ENCODE peak calls at places on chromosomes 1 and 21, in six cellular contexts. O is ovary, F is tibial nerve, N is transverse colon, P is K562, U is A549. A is an unnamed sample. For H3K4me1, the result is how much of the 10 kb centered on the place peaks cover.

GRCh38 chr1:222912730-222913129 is 97.9 kb downstream of the DISP1 start:
- DNase-seq in N (no peak), O (no peak), U (no peak), P (no peak), F (no peak), A (no peak)

GRCh38 chr1:8603220-8603616 is 214.2 kb downstream of the RERE start:
- DNase-seq in F (no peak), U (no peak), P (no peak), N (no peak), O (no peak), A (no peak)

GRCh38 chr1:213296558-213296957 is 245.5 kb downstream of the RPS6KC1 start:
- DNase-seq in O (no peak), P (peak), N (no peak), U (no peak), F (no peak), A (no peak)

GRCh38 chr21:28851645-28852044 is 141.0 kb downstream of the LTN1 start:
- DNase-seq in F (no peak), U (no peak), N (no peak), P (no peak), O (no peak), A (no peak)

GRCh38 chr1:168320805-168321577 is 40.3 kb downstream of the TBX19 start:
- DNase-seq in N (no peak), U (peak), F (no peak), P (peak), O (peak), A (no peak)

GRCh38 chr1:14605945-14606344 is 7.5 kb downstream of the KAZN start:
- DNase-seq in P (no peak), O (no peak), F (no peak), U (no peak), N (no peak), A (no peak)

GRCh38 chr1:223512016-223512415 is 118.8 kb downstream of the CCDC185 start:
- DNase-seq in O (no peak), F (no peak), N (no peak), U (no peak), P (no peak), A (no peak)

GRCh38 chr1:222989443-222989842 is 153.6 kb downstream of the TLR5 start:
- DNase-seq in O (no peak), U (no peak), P (no peak), N (no peak), F (no peak), A (no peak)

GRCh38 chr1:114468710-114469468 is 42.1 kb downstream of the TRIM33 start:
- DNase-seq in F (no peak), U (no peak), N (no peak), O (no peak), P (no peak), A (no peak)

GRCh38 chr1:219331424-219331823 is 157.7 kb downstream of the LYPLAL1 start:
- DNase-seq in F (no peak), U (no peak), O (no peak), P (no peak), N (no peak), A (no peak)

GRCh38 chr21:28636988-28637691 is 355.5 kb downstream of the LTN1 start:
- DNase-seq in N (no peak), O (no peak), F (no peak), U (no peak), P (no peak), A (no peak)

GRCh38 chr1:198986041-198986440 is 347.2 kb downstream of the PTPRC start:
- DNase-seq in N (no peak), F (no peak), U (no peak), O (no peak), P (no peak), A (no peak)

GRCh38 chr1:21673277-21673780 is 4.2 kb upstream of the RAP1GAP start:
- DNase-seq in N (peak), U (no peak), F (no peak), P (peak), O (peak), A (peak)

GRCh38 chr1:1361233-1361981 is 3.1 kb upstream of the MXRA8 start:
- DNase-seq in P (no peak), U (no peak), F (no peak), O (no peak), N (no peak), A (no peak)

GRCh38 chr1:24022611-24023359 is 42.7 kb upstream of the SRSF10 start:
- DNase-seq in O (no peak), P (peak), N (peak), U (peak), F (no peak), A (no peak)

GRCh38 chr1:36436820-36437219 is 13.4 kb downstream of the OSCP1 start:
- DNase-seq in U (no peak), O (no peak), F (no peak), P (no peak), N (no peak), A (no peak)

GRCh38 chr21:27292851-27293638 is 326.2 kb upstream of the ADAMTS5 start:
- DNase-seq in O (no peak), F (no peak), N (no peak), P (no peak), U (no peak), A (no peak)

GRCh38 chr21:27292229-27292628 is 325.3 kb upstream of the ADAMTS5 start:
- DNase-seq in N (no peak), U (no peak), O (no peak), F (no peak), P (no peak), A (no peak)

GRCh38 chr21:27290020-27290419 is 323.1 kb upstream of the ADAMTS5 start:
- DNase-seq in N (no peak), F (no peak), O (no peak), U (no peak), P (no peak), A (no peak)

GRCh38 chr21:27291006-27291405 is 324.1 kb upstream of the ADAMTS5 start:
- DNase-seq in N (no peak), O (no peak), F (no peak), P (no peak), U (no peak), A (no peak)
- TF ChIP-seq EP300 in N (no peak), O (no peak), F (no peak), P (no peak), U (no peak), A (no peak)

DNA sequence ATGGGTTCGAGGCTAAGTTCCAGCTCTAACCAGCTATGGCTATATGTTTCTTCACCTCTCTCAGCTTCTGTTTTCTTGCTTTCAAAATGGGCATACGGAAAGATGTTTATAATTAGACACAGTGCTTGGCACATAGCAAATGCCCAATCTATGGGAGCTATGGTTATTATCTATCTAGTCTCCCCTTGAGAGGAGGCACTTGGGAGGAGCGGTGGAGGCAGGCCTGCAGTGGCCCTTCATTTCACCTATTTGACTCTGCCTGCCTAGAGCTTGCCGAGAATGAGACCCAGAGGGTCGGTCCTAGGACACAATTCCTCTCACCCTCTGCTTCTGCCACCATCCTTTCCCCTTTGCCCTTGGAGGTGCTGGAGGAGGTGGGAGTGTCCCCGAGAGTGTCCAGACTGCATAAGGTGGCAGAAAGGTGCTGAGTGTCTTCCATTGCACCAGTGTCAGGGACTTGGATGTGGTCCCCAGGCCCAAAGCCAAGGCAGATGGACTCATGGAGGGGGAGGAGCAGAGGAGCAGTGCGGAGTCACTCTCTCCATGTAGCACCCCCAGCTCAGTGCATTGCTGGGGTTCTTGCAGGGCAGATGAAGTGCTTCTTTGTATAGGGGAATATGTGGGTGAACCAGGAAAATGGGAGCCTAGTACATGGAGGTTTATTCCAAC is 9.0 kb downstream of the LGR6 start:
- DNase-seq in N (no peak), P (no peak), O (no peak), U (no peak), F (no peak), A (no peak)
- TF ChIP-seq CTCF in N (no peak), P (no peak), O (no peak), U (no peak), F (no peak), A (no peak)

DNA sequence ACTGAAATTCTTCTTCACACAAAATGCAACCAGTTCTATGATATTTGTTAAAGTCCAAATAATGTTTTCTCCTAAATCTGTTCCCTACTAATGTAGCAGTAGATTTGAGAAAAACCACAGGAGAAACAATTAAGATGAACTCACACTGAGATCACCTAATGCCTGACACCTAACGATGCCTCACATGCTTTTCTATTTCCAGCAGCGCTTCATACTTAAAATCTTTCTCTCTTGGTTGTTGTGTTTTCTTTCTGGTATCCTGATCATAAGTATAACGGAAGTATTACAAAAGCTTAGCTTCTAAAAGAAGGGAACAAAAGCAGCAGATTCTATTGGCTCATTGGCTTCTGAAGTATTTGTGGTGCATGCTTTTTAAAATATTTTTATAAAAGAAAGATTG is 267.2 kb upstream of the SGIP1 start:
- DNase-seq in U (no peak), O (no peak), F (no peak), N (no peak), P (no peak), A (no peak)
- H3K4me1 ChIP-seq in U (half or more), O (under half), F (under half), N (under half), P (under half), A (under half)

GRCh38 chr1:89436856-89437255 is 73.0 kb downstream of the GBP6 start:
- DNase-seq in F (no peak), N (no peak), O (no peak), U (no peak), P (no peak), A (no peak)
- TF ChIP-seq EP300 in F (no peak), N (no peak), O (no peak), U (no peak), P (no peak), A (no peak)

DNA sequence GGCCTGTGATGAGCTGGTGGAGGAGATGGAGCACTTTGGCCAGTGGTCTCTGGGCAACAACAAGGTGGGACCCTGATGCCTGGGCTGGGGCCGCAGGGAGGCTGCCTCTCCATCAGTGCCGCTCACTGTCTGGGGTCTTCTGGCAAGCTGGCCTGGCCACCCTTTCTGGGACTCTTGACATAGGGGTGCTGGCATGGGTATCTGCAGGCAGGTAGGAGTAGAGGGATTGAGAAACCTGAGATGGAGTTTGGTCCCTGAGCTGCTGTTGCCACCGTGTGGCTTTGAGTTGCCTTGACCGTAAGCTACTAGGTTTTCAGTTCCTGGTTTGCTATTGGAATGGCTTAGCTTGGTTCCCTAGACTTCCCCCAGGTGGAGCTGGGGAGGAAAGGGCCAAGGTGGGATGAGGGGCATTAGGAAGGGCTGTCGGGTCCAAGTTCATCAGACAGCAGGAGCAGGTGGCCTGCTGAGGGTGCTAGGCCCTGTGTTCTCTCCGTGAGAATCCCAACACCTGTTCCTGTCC is 13.2 kb upstream of the MFN2 start:
- DNase-seq in N (peak), F (no peak), U (peak), P (peak), O (peak), A (peak)
- TF ChIP-seq CTCF in N (peak), F (peak), U (peak), P (peak), O (no peak), A (peak)

GRCh38 chr1:43879414-43879813 is 54.2 kb upstream of the ARTN start:
- DNase-seq in F (no peak), P (no peak), N (no peak), U (no peak), O (no peak), A (no peak)

GRCh38 chr1:43880604-43881003 is 53.0 kb upstream of the ARTN start:
- DNase-seq in O (no peak), U (no peak), N (no peak), P (no peak), F (no peak), A (no peak)

GRCh38 chr1:43878854-43879253 is 54.7 kb upstream of the ARTN start:
- DNase-seq in U (no peak), N (no peak), F (no peak), O (no peak), P (no peak), A (no peak)

GRCh38 chr1:43881415-43881814 is 52.2 kb upstream of the ARTN start:
- DNase-seq in N (no peak), F (no peak), O (no peak), P (no peak), U (no peak), A (no peak)

DNA sequence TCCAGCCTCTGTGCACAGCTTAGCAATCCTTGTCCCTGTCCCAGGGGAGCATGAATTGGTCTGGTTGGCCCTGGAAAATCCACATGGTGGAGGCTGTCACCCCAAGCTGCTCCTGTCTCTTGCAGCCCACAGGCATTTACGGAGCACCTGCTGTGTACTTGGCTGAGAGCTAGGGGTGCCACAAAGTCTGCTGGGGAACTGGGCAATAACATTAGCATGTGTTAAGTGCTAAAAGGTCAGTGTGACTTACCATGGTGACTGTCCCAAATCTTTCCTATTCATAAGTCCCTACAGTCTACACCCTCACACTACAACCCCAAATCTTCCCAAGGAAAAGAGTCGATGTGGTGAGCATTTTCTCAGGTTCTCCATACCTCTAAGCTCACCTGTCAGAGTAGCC is 53.6 kb upstream of the ARTN start:
- DNase-seq in F (no peak), P (no peak), O (no peak), U (no peak), N (no peak), A (no peak)
- H3K4me1 ChIP-seq in F (under half), P (under half), O (under half), U (under half), N (under half), A (under half)

A was measured in stomach.